ENCODE peak calls at places on chromosomes 7 and 10, in eight cellular contexts. One of them, this sample, is unnamed.

GRCh38 chr7:2873686-2874551 is 29.8 kb upstream of the GNA12 start:
- DNase-seq in T-helper 2 cell: no peak
- DNase-seq in AG09309: peak; percentile 63
- DNase-seq in HEK293T: peak; percentile 37
- DNase-seq in endothelial cell: no peak
- DNase-seq in AML-193: no peak
- DNase-seq in iris pigment epithelial cell: peak; percentile 96
- DNase-seq in activated naive CD4-positive, alpha-beta T cell: no peak
- DNase-seq in this sample: peak; percentile 95

GRCh38 chr10:50577681-50578350 is 45.9 kb downstream of the SGMS1 start:
- DNase-seq in T-helper 2 cell: no peak
- DNase-seq in AG09309: no peak
- DNase-seq in HEK293T: no peak
- DNase-seq in endothelial cell: no peak
- DNase-seq in AML-193: peak; percentile 66
- DNase-seq in iris pigment epithelial cell: peak; percentile 77
- DNase-seq in activated naive CD4-positive, alpha-beta T cell: no peak
- DNase-seq in this sample: no peak

GRCh38 chr7:38409524-38409923 is 136.1 kb upstream of the TARP start:
- DNase-seq in T-helper 2 cell: no peak
- DNase-seq in AG09309: no peak
- DNase-seq in HEK293T: no peak
- DNase-seq in endothelial cell: no peak
- DNase-seq in AML-193: no peak
- DNase-seq in iris pigment epithelial cell: no peak
- DNase-seq in activated naive CD4-positive, alpha-beta T cell: no peak
- DNase-seq in this sample: no peak

GRCh38 chr10:30645340-30645827 is 15.8 kb upstream of the LYZL2 start:
- DNase-seq in T-helper 2 cell: no peak
- DNase-seq in AG09309: no peak
- DNase-seq in HEK293T: peak; percentile 6
- DNase-seq in endothelial cell: no peak
- DNase-seq in AML-193: no peak
- DNase-seq in iris pigment epithelial cell: peak; percentile 42
- DNase-seq in activated naive CD4-positive, alpha-beta T cell: no peak
- DNase-seq in this sample: peak; percentile 69

GRCh38 chr7:2049111-2049781 is 183.5 kb downstream of the MAD1L1 start:
- DNase-seq in T-helper 2 cell: no peak
- DNase-seq in AG09309: no peak
- DNase-seq in HEK293T: no peak
- DNase-seq in endothelial cell: no peak
- DNase-seq in AML-193: no peak
- DNase-seq in iris pigment epithelial cell: no peak
- DNase-seq in activated naive CD4-positive, alpha-beta T cell: no peak
- DNase-seq in this sample: peak; percentile 67

GRCh38 chr7:51034531-51035264 is 252.0 kb upstream of the GRB10 start:
- DNase-seq in T-helper 2 cell: no peak
- DNase-seq in AG09309: peak; percentile 38
- DNase-seq in HEK293T: no peak
- DNase-seq in endothelial cell: no peak
- DNase-seq in AML-193: no peak
- DNase-seq in iris pigment epithelial cell: peak; percentile 79
- DNase-seq in activated naive CD4-positive, alpha-beta T cell: no peak
- DNase-seq in this sample: peak; percentile 96

GRCh38 chr7:111339006-111339405 is 223.3 kb downstream of the IMMP2L start:
- DNase-seq in T-helper 2 cell: no peak
- DNase-seq in AG09309: no peak
- DNase-seq in HEK293T: no peak
- DNase-seq in endothelial cell: no peak
- DNase-seq in AML-193: no peak
- DNase-seq in iris pigment epithelial cell: no peak
- DNase-seq in activated naive CD4-positive, alpha-beta T cell: no peak
- DNase-seq in this sample: no peak

GRCh38 chr10:78960316-78960800 is 108.4 kb upstream of the ZMIZ1 start:
- DNase-seq in T-helper 2 cell: no peak
- DNase-seq in AG09309: peak; percentile 66
- DNase-seq in HEK293T: no peak
- DNase-seq in endothelial cell: no peak
- DNase-seq in AML-193: no peak
- DNase-seq in iris pigment epithelial cell: peak; percentile 87
- DNase-seq in activated naive CD4-positive, alpha-beta T cell: no peak
- DNase-seq in this sample: peak; percentile 97

GRCh38 chr7:44067064-44067951 is 1.9 kb upstream of the PGAM2 start:
- DNase-seq in T-helper 2 cell: no peak
- DNase-seq in AG09309: no peak
- DNase-seq in HEK293T: no peak
- DNase-seq in endothelial cell: no peak
- DNase-seq in AML-193: no peak
- DNase-seq in iris pigment epithelial cell: no peak
- DNase-seq in activated naive CD4-positive, alpha-beta T cell: no peak
- DNase-seq in this sample: peak; percentile 59

GRCh38 chr10:79898597-79899325 is 50.1 kb downstream of the SFTPD start:
- DNase-seq in T-helper 2 cell: no peak
- DNase-seq in AG09309: peak; percentile 57
- DNase-seq in HEK293T: no peak
- DNase-seq in endothelial cell: no peak
- DNase-seq in AML-193: no peak
- DNase-seq in iris pigment epithelial cell: peak; percentile 10
- DNase-seq in activated naive CD4-positive, alpha-beta T cell: no peak
- DNase-seq in this sample: no peak

This sample was measured in osteoblast.